ENCODE peak calls at places on chromosomes 5 and 9, in ten cellular contexts. L, O, F, X, Z, I, V, Y, T and A are unnamed samples.

GRCh38 chr9:124660341-124660801 is 110.7 kb downstream of the NR6A1 start:
- DNase-seq in Z (peak), O (no peak), I (no peak), T (peak), X (peak), L (peak), V (no peak), Y (peak), F (peak), A (peak)

GRCh38 chr5:151086192-151086869 is 5.5 kb upstream of the TNIP1 start:
- DNase-seq in O (no peak), X (no peak), T (no peak), Y (no peak), F (no peak), I (no peak), L (no peak), V (no peak), Z (no peak), A (no peak)

GRCh38 chr5:82521431-82522051 is 243.4 kb upstream of the RPS23 start:
- DNase-seq in I (no peak), T (no peak), F (no peak), X (no peak), V (no peak), L (no peak), Y (no peak), Z (no peak), O (no peak), A (no peak)

GRCh38 chr5:38936269-38936668 is 90.5 kb downstream of the OSMR start:
- DNase-seq in L (no peak), F (no peak), V (no peak), X (no peak), O (no peak), Z (no peak), Y (no peak), T (no peak), I (no peak), A (no peak)

GRCh38 chr5:78527054-78527884 is 121.3 kb downstream of the LHFPL2 start:
- DNase-seq in F (peak), Y (peak), Z (no peak), L (peak), X (peak), T (peak), I (no peak), V (no peak), O (no peak), A (no peak)

GRCh38 chr5:108661590-108662219 is 86.0 kb upstream of the FER start:
- DNase-seq in T (peak), O (no peak), X (no peak), L (peak), Z (no peak), I (no peak), F (peak), Y (peak), V (no peak), A (no peak)

GRCh38 chr5:55763736-55764420 is 26.0 kb downstream of the DDX4 start:
- DNase-seq in I (no peak), F (no peak), Y (no peak), V (peak), Z (no peak), T (no peak), L (no peak), O (no peak), X (no peak), A (no peak)

GRCh38 chr9:78288214-78288892 is 8.6 kb upstream of the PSAT1 start:
- DNase-seq in T (no peak), X (no peak), Z (no peak), I (no peak), L (peak), O (no peak), F (no peak), Y (no peak), V (no peak), A (no peak)

GRCh38 chr5:54616031-54616430 is 98.5 kb downstream of the SNX18 start:
- DNase-seq in T (no peak), I (no peak), F (peak), Z (no peak), Y (no peak), L (no peak), V (no peak), O (no peak), X (peak), A (no peak)

GRCh38 chr5:114369680-114370417 is 8.0 kb downstream of the KCNN2 start:
- DNase-seq in I (no peak), Z (no peak), X (peak), T (no peak), Y (no peak), O (no peak), F (no peak), V (no peak), L (no peak), A (no peak)

GRCh38 chr9:36039696-36040095 is 3.0 kb downstream of the RECK start:
- DNase-seq in Z (no peak), X (no peak), F (no peak), T (peak), V (no peak), Y (no peak), L (no peak), O (no peak), I (no peak), A (no peak)

GRCh38 chr9:93463638-93464248 is 10.4 kb upstream of the FAM120AOS start:
- DNase-seq in L (no peak), I (no peak), V (no peak), F (no peak), O (no peak), T (no peak), X (no peak), Y (no peak), Z (no peak), A (no peak)

GRCh38 chr9:17484906-17485305 is 94.0 kb upstream of the SH3GL2 start:
- DNase-seq in T (no peak), I (no peak), O (no peak), Y (no peak), Z (no peak), V (no peak), X (no peak), L (no peak), F (no peak), A (no peak)

GRCh38 chr5:68531970-68532369 is 316.4 kb downstream of the PIK3R1 start:
- DNase-seq in Y (no peak), O (no peak), F (no peak), I (no peak), L (no peak), V (no peak), X (no peak), Z (no peak), T (no peak), A (no peak)

GRCh38 chr9:16321461-16322119 is 548.9 kb downstream of the BNC2 start:
- DNase-seq in L (no peak), I (no peak), Y (peak), Z (no peak), O (no peak), T (peak), F (peak), V (no peak), X (peak), A (no peak)

GRCh38 chr5:33372721-33373120 is 68.0 kb upstream of the TARS1 start:
- DNase-seq in Y (no peak), X (no peak), L (no peak), O (no peak), T (no peak), I (no peak), Z (no peak), F (no peak), V (no peak), A (no peak)

GRCh38 chr5:150612905-150613670 is 27.4 kb upstream of the SYNPO start:
- DNase-seq in I (no peak), F (no peak), Z (no peak), X (peak), Y (peak), O (no peak), V (no peak), T (no peak), L (no peak), A (no peak)

GRCh38 chr5:146426853-146427618 is 20.1 kb upstream of the TCERG1 start:
- DNase-seq in T (peak), V (peak), I (no peak), Z (peak), Y (peak), F (peak), L (peak), O (no peak), X (no peak), A (no peak)

GRCh38 chr5:93163010-93163663 is 417.9 kb downstream of the NR2F1-AS1 start:
- DNase-seq in T (peak), L (peak), O (no peak), V (no peak), Y (peak), X (no peak), I (no peak), F (peak), Z (no peak), A (no peak)

GRCh38 chr5:125489146-125489545 is 742.7 kb upstream of the ZNF608 start:
- DNase-seq in F (no peak), T (no peak), O (no peak), Z (no peak), L (no peak), Y (no peak), X (no peak), V (no peak), I (no peak), A (no peak)

GRCh38 chr5:5422819-5423515 is 490 bp downstream of the ICE1 start:
- DNase-seq in V (peak), Z (no peak), T (no peak), O (peak), X (no peak), I (no peak), F (peak), L (peak), Y (peak), A (peak)

GRCh38 chr5:138353550-138353893 is 1.0 kb downstream of the KDM3B start:
- DNase-seq in F (no peak), X (no peak), T (no peak), V (peak), Y (no peak), Z (no peak), O (no peak), L (peak), I (no peak), A (no peak)

GRCh38 chr5:129506092-129506491 is 46.0 kb downstream of the ADAMTS19 start:
- DNase-seq in V (no peak), F (peak), T (no peak), O (no peak), L (no peak), X (no peak), Y (no peak), Z (no peak), I (no peak), A (no peak)

GRCh38 chr5:56696900-56697299 is 118.4 kb upstream of the MAP3K1 start:
- DNase-seq in X (peak), I (no peak), Y (peak), T (no peak), V (no peak), F (no peak), L (no peak), Z (no peak), O (no peak), A (no peak)

GRCh38 chr9:35868972-35869371 is 1.2 kb downstream of the OR13J1 start:
- DNase-seq in V (no peak), Y (no peak), I (no peak), F (no peak), O (no peak), L (no peak), Z (no peak), X (no peak), T (no peak), A (no peak)

GRCh38 chr5:102797485-102797884 is 42.4 kb downstream of the PAM start:
- DNase-seq in F (no peak), V (no peak), T (no peak), L (no peak), Z (no peak), X (no peak), Y (no peak), I (no peak), O (no peak), A (no peak)

GRCh38 chr9:75063556-75064305 is 24.2 kb downstream of the NMRK1 start:
- DNase-seq in V (no peak), I (no peak), T (no peak), X (no peak), L (peak), F (no peak), O (no peak), Y (no peak), Z (no peak), A (no peak)

GRCh38 chr9:138065287-138065686 is 187.7 kb downstream of the CACNA1B start:
- DNase-seq in X (no peak), Y (no peak), L (no peak), I (no peak), V (no peak), Z (no peak), F (no peak), T (no peak), O (no peak), A (peak)

GRCh38 chr9:122453677-122454135 is 24.0 kb downstream of the OR1J1 start:
- DNase-seq in F (no peak), L (no peak), T (no peak), V (no peak), O (no peak), I (no peak), Y (peak), Z (no peak), X (no peak), A (no peak)

GRCh38 chr5:156339139-156339841 is 12.3 kb downstream of the SGCD start:
- DNase-seq in X (no peak), Z (no peak), V (no peak), Y (no peak), F (no peak), O (no peak), T (no peak), L (no peak), I (no peak), A (no peak)

GRCh38 chr5:169280286-169280685 is 20.7 kb downstream of the SLIT3 start:
- DNase-seq in O (no peak), Y (no peak), V (no peak), X (no peak), L (no peak), F (no peak), Z (no peak), I (no peak), T (no peak), A (no peak)

GRCh38 chr9:85212887-85213286 is 528.9 kb downstream of the AGTPBP1 start:
- DNase-seq in F (peak), O (no peak), V (no peak), L (peak), I (no peak), T (no peak), Z (no peak), Y (peak), X (no peak), A (no peak)

GRCh38 chr5:94793113-94793815 is 174.8 kb downstream of the SLF1 start:
- DNase-seq in Z (no peak), V (peak), F (peak), I (no peak), Y (peak), L (no peak), T (peak), O (no peak), X (no peak), A (no peak)

GRCh38 chr9:124535846-124536245 is 28.6 kb upstream of the NR5A1 start:
- DNase-seq in T (no peak), V (no peak), I (no peak), O (no peak), Y (no peak), X (no peak), Z (no peak), F (no peak), L (no peak), A (no peak)